ENCODE peak calls at places on chromosomes 16 and 17, in four cellular contexts. O, Y, N and J are unnamed samples. For H3K9me3, the result is how much of the 10 kb centered on the place peaks cover.

GRCh38 chr17:59372138-59372751 is 40.8 kb downstream of the YPEL2 start:
- DNase-seq in O (peak), Y (no peak), N (peak), J (peak)

GRCh38 chr17:36703860-36704266 is 102.5 kb downstream of the MRM1 start:
- DNase-seq in O (peak), Y (peak), N (no peak), J (peak)

GRCh38 chr17:72467841-72468653 is 347.2 kb downstream of the SOX9 start:
- DNase-seq in O (no peak), Y (no peak), N (no peak), J (peak)

GRCh38 chr17:44977065-44977464 is 9.0 kb upstream of the C1QL1 start:
- DNase-seq in O (no peak), Y (peak), N (no peak), J (no peak)

GRCh38 chr17:20085283-20085875 is 76.2 kb downstream of the SPECC1 start:
- DNase-seq in O (no peak), Y (no peak), N (no peak), J (no peak)

GRCh38 chr17:27669850-27670249 is 38.9 kb downstream of the LGALS9 start:
- DNase-seq in O (no peak), Y (no peak), N (no peak), J (no peak)

GRCh38 chr16:15949210-15950166 is at the start of gene ABCC1:
- DNase-seq in O (peak), Y (peak), N (no peak), J (peak)

GRCh38 chr16:76387994-76388393 is 110.8 kb downstream of the CNTNAP4 start:
- DNase-seq in O (no peak), Y (no peak), N (no peak), J (no peak)

GRCh38 chr17:56933151-56933745 is 19.4 kb upstream of the TRIM25 start:
- DNase-seq in O (no peak), Y (no peak), N (no peak), J (no peak)

GRCh38 chr17:82230627-82231311 is 1.9 kb downstream of the SLC16A3 start:
- DNase-seq in O (peak), Y (peak), N (peak), J (peak)

GRCh38 chr16:66358231-66358630 is 8.3 kb upstream of the CDH5 start:
- DNase-seq in O (no peak), Y (no peak), N (no peak), J (no peak)

GRCh38 chr16:84526794-84527485 is 22.5 kb upstream of the MEAK7 start:
- DNase-seq in O (no peak), Y (no peak), N (no peak), J (peak)

GRCh38 chr16:88727871-88728270 is 21.6 kb downstream of the CTU2 start:
- DNase-seq in O (peak), Y (no peak), N (no peak), J (no peak)

GRCh38 chr17:55295411-55296170 is 30.8 kb downstream of the HLF start:
- DNase-seq in O (peak), Y (peak), N (peak), J (peak)

GRCh38 chr16:77191259-77191969 is 424 bp downstream of the MON1B start:
- DNase-seq in O (no peak), Y (peak), N (no peak), J (peak)

GRCh38 chr17:48995871-48996695 is 1.1 kb upstream of the IGF2BP1 start:
- DNase-seq in O (peak), Y (peak), N (no peak), J (no peak)

GRCh38 chr16:51538707-51539604 is 387.9 kb upstream of the SALL1 start:
- DNase-seq in O (no peak), Y (peak), N (no peak), J (no peak)

GRCh38 chr16:31002810-31003209 is 7.6 kb downstream of the STX1B start:
- DNase-seq in O (no peak), Y (no peak), N (no peak), J (no peak)

GRCh38 chr17:32319548-32319905 is 22.4 kb downstream of the C17orf75 start:
- DNase-seq in O (peak), Y (peak), N (peak), J (peak)

GRCh38 chr16:30510392-30510938 is 15.9 kb downstream of the ZNF768 start:
- DNase-seq in O (no peak), Y (no peak), N (no peak), J (no peak)

GRCh38 chr16:60091076-60091475 is 1357.0 kb upstream of the GOT2 start:
- DNase-seq in O (no peak), Y (no peak), N (no peak), J (no peak)

GRCh38 chr16:60087530-60087929 is 1353.4 kb upstream of the GOT2 start:
- DNase-seq in O (no peak), Y (no peak), N (no peak), J (no peak)

GRCh38 chr16:60091479-60091878 is 1357.4 kb upstream of the GOT2 start:
- DNase-seq in O (no peak), Y (no peak), N (no peak), J (no peak)
- H3K9me3 ChIP-seq in O (under half), Y (under half), N (under half), J (under half)

GRCh38 chr16:46482895-46483294 is 138.3 kb downstream of the SHCBP1 start:
- DNase-seq in O (no peak), Y (peak), N (no peak), J (no peak)
- TF ChIP-seq CTCF in O (no peak), Y (no peak), N (no peak), J (no peak)

DNA sequence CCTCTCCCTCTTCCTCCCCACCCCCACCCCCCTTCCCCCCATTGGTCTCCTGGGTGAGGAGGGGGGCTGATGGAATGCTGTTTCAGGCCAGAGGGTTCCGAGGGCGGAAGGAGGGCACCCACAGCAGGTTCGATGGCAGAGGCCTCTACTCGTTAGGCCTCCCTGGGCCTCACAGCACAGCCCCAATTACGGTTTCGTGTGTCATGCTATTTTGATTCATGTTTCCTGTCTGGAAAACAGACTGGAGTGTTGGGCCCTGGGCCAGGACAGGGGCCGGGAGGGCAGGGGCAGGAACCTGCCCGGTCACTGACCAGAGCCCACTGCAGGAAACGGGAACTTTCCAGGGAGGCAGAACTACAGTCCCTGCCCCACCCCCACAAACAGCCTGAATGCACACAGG is 138.2 kb downstream of the C16orf95 start:
- DNase-seq in O (peak), Y (no peak), N (peak), J (peak)
- H3K27ac ChIP-seq in O (no peak), Y (no peak), N (peak), J (no peak)

DNA sequence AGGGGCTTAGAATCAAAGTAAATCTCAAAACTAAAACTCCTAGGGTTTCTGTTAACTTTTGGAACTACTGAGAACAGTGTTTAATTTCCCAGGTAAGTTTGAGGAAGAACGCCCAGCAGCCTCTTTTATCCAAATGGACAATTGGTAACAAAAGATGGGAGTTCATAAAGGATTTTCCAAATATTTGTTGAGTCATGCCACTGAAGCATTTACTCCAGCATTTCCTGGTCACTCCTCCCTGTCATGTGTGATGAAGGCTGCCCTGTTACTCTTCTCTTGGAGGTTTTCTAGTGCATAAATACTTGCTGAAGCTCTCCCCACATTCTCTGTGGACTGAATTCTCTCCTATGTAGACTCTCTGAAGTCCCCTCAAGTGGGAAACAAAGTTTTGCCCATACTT is 16.5 kb downstream of the ZNF75A start:
- DNase-seq in O (no peak), Y (peak), N (no peak), J (no peak)
- H3K9me3 ChIP-seq in O (under half), Y (half or more), N (half or more), J (half or more)

GRCh38 chr16:61829631-61830030 is 206.6 kb downstream of the CDH8 start:
- DNase-seq in O (no peak), Y (no peak), N (no peak), J (no peak)

GRCh38 chr16:61831351-61831933 is 204.8 kb downstream of the CDH8 start:
- DNase-seq in O (no peak), Y (no peak), N (no peak), J (no peak)

GRCh38 chr16:61836804-61837398 is 199.3 kb downstream of the CDH8 start:
- DNase-seq in O (peak), Y (no peak), N (no peak), J (no peak)

GRCh38 chr16:61834082-61834481 is 202.2 kb downstream of the CDH8 start:
- DNase-seq in O (no peak), Y (no peak), N (no peak), J (no peak)
- TF ChIP-seq CTCF in O (no peak), Y (no peak), N (no peak), J (no peak)

GRCh38 chr17:80049986-80050385 is 13.5 kb downstream of the CCDC40 start:
- DNase-seq in O (no peak), Y (no peak), N (no peak), J (no peak)

GRCh38 chr17:80047176-80047575 is 10.7 kb downstream of the CCDC40 start:
- DNase-seq in O (no peak), Y (no peak), N (no peak), J (no peak)

GRCh38 chr17:80051681-80052080 is 15.2 kb downstream of the CCDC40 start:
- DNase-seq in O (no peak), Y (no peak), N (no peak), J (no peak)

GRCh38 chr17:80053102-80053501 is 16.7 kb downstream of the CCDC40 start:
- DNase-seq in O (no peak), Y (no peak), N (no peak), J (no peak)

GRCh38 chr17:80050706-80051105 is 14.3 kb downstream of the CCDC40 start:
- DNase-seq in O (no peak), Y (no peak), N (no peak), J (no peak)
- H3K27ac ChIP-seq in O (no peak), Y (no peak), N (no peak), J (no peak)

GRCh38 chr17:79017546-79017945 is 6.4 kb upstream of the C1QTNF1 start:
- DNase-seq in O (no peak), Y (no peak), N (peak), J (no peak)

GRCh38 chr17:79012563-79013134 is 3.1 kb upstream of the CANT1 start:
- DNase-seq in O (no peak), Y (no peak), N (peak), J (no peak)

GRCh38 chr17:79018045-79018695 is 5.8 kb upstream of the C1QTNF1 start:
- DNase-seq in O (no peak), Y (no peak), N (no peak), J (no peak)

GRCh38 chr17:79011451-79012147 is 2.0 kb upstream of the CANT1 start:
- DNase-seq in O (no peak), Y (no peak), N (peak), J (no peak)

DNA sequence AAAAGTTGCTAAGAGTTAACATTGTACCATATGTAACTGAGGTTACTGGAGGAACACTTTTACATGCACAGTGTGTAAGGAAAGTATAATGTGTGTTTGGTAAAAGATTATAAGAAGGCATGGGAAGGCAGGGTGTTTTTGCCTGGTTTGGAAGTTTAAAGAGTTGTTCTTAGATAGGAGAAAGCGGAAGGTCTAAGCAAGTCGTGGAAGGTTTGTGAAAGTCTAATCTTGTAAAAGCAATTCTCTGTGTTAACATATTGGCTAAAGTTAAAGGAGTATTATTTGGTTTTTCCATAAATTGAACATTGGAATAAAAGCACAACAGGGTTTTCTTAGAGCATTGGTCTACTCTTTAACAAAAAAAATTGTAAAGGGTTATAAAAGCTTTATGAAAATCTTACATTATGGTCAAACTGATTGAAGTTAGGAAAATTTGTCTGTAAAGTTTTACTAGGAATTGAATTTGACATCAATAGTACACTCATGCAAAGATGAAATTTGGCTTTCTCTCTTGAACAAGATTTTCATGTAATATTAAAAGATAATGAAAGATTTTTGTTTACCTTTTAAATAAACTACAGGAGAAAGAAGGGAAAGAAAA is 4.7 kb upstream of the CANT1 start:
- DNase-seq in O (no peak), Y (no peak), N (no peak), J (no peak)
- H3K9me3 ChIP-seq in O (under half), Y (under half), N (under half), J (under half)

DNA sequence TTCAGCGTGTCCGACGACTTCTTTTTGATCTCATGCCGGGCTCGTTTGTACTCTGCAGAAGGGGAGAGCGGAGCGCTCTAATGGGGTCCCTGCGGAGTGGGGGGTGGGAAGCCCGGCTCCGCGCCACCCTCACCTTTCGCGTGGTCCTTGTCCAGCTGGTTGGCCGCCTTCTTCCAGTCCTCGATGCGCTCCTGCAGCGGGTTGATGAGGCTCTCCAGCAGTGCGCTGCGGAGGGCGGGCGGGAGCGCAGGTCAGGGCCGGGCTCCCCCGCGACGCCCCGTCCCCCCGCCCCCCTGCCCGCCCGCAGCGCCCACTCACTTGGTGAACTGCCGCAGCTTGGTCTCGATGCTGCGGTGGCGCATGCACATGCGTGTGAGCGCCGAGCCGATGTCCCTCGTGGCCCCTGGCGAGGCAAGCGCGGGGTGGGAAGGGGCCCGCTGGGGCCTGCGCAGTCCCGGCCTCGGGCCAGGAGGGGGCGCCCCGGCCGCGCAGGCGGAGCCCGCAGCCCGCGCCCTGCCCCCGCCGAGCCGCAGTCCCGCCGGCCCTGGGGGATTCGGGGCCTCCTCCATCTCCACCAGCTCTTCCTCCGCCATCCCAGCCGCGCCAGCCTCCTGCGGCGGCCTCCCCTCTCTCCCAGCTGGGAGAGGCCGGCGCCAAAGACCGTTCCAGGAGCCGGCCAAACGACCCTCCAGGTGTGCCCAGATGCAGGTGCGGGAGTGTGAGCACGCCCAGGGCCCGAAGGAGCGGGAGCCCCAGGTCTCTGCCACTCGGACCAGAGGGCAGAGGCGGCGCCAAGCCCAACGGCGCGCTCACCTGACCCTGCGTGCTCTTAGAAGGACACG is 6.0 kb downstream of the MTSS2 start:
- DNase-seq in O (peak), Y (no peak), N (no peak), J (peak)
- TF ChIP-seq CTCF in O (peak), Y (peak), N (peak), J (peak)